ENCODE peak calls at places on chromosomes 12 and 14, in six cellular contexts. J is right lobe of liver, M is pancreas, C is suprapubic skin, G is GM12865, P is lower lobe of right lung. V is an unnamed sample.

GRCh38 chr12:103548622-103549601 is 38.2 kb upstream of the STAB2 start:
- DNase-seq in C (no peak), J (no peak), M (peak), P (no peak), G (peak), V (peak)

GRCh38 chr12:68899251-68899771 is 33.7 kb downstream of the CPM start:
- DNase-seq in M (peak), P (peak), J (peak), G (no peak), C (no peak), V (no peak)

GRCh38 chr12:45944771-45945170 is 45.6 kb downstream of the SCAF11 start:
- DNase-seq in M (no peak), G (no peak), J (no peak), P (no peak), C (no peak), V (no peak)

GRCh38 chr14:60174352-60175254 is 9.4 kb upstream of the DHRS7 start:
- DNase-seq in G (no peak), C (no peak), M (no peak), J (no peak), P (no peak), V (no peak)

GRCh38 chr12:1660304-1661187 is 30.3 kb upstream of the ADIPOR2 start:
- DNase-seq in C (no peak), J (peak), M (peak), G (peak), P (peak), V (no peak)

GRCh38 chr14:25394356-25394755 is 344.4 kb upstream of the STXBP6 start:
- DNase-seq in P (no peak), G (no peak), J (no peak), M (no peak), C (no peak), V (no peak)

GRCh38 chr12:109462868-109463692 is 14.0 kb downstream of the KCTD10 start:
- DNase-seq in J (no peak), G (no peak), M (peak), P (peak), C (peak), V (no peak)

GRCh38 chr12:26135010-26135420 is 10.2 kb upstream of the BHLHE41 start:
- DNase-seq in J (no peak), G (no peak), M (peak), C (no peak), P (peak), V (no peak)

GRCh38 chr14:104889374-104889755 is 24.3 kb downstream of the CEP170B start:
- DNase-seq in M (no peak), G (no peak), C (no peak), P (no peak), J (no peak), V (no peak)

GRCh38 chr12:95182868-95183415 is 34.3 kb downstream of the FGD6 start:
- DNase-seq in C (no peak), J (no peak), G (peak), P (no peak), M (no peak), V (no peak)

GRCh38 chr14:54025661-54026060 is 69.0 kb upstream of the BMP4 start:
- DNase-seq in M (no peak), P (no peak), C (no peak), J (no peak), G (peak), V (peak)

GRCh38 chr14:26370118-26370517 is 227.7 kb downstream of the NOVA1 start:
- DNase-seq in J (no peak), M (no peak), G (no peak), P (no peak), C (no peak), V (no peak)

GRCh38 chr12:46470975-46471374 is 98.4 kb upstream of the SLC38A2 start:
- DNase-seq in P (no peak), M (no peak), G (no peak), J (no peak), C (no peak), V (no peak)

GRCh38 chr12:123998960-123999359 is 25.9 kb downstream of the ZNF664 start:
- DNase-seq in J (no peak), M (no peak), P (no peak), G (no peak), C (no peak), V (no peak)

GRCh38 chr12:70854138-70854537 is 66.4 kb downstream of the PTPRR start:
- DNase-seq in P (no peak), C (no peak), J (no peak), G (no peak), M (no peak), V (no peak)

GRCh38 chr14:101196795-101197590 is 293.5 kb upstream of the RTL1 start:
- DNase-seq in M (peak), C (peak), P (peak), J (peak), G (no peak), V (no peak)

GRCh38 chr14:47843236-47843635 is 167.8 kb upstream of the MDGA2 start:
- DNase-seq in J (no peak), M (no peak), C (no peak), G (no peak), P (no peak), V (no peak)

GRCh38 chr12:24012528-24012927 is 63.1 kb upstream of the SOX5 start:
- DNase-seq in P (no peak), J (no peak), M (no peak), C (no peak), G (no peak), V (no peak)

GRCh38 chr14:93006484-93007128 is 83.7 kb downstream of the CHGA start:
- DNase-seq in P (no peak), M (no peak), C (no peak), G (peak), J (no peak), V (no peak)

GRCh38 chr12:46677749-46678148 is 148.0 kb downstream of the SLC38A4 start:
- DNase-seq in M (no peak), G (no peak), J (no peak), P (no peak), C (no peak), V (no peak)

GRCh38 chr14:80491131-80491530 is 279.8 kb upstream of the DIO2 start:
- DNase-seq in G (peak), J (no peak), C (no peak), P (no peak), M (no peak), V (no peak)

GRCh38 chr14:92103363-92103762 is 3.0 kb downstream of the ATXN3 start:
- DNase-seq in G (no peak), J (no peak), P (no peak), C (no peak), M (no peak), V (peak)

GRCh38 chr12:121628037-121628436 is 1.7 kb downstream of the ORAI1 start:
- DNase-seq in J (no peak), P (no peak), C (no peak), M (peak), G (peak), V (no peak)
- H3K4me3 ChIP-seq in J (peak), P (peak), C (peak), M (no peak), G (peak), V (peak)

GRCh38 chr12:2751686-2752085 is 43.1 kb upstream of the FKBP4 start:
- DNase-seq in P (no peak), G (no peak), J (no peak), C (no peak), M (no peak), V (no peak)

GRCh38 chr12:2754208-2754607 is 40.6 kb upstream of the FKBP4 start:
- DNase-seq in J (no peak), M (no peak), C (no peak), G (no peak), P (no peak), V (no peak)

GRCh38 chr12:2751230-2751629 is 43.5 kb upstream of the FKBP4 start:
- DNase-seq in C (no peak), M (no peak), G (no peak), J (no peak), P (no peak), V (no peak)

GRCh38 chr12:2753536-2753935 is 41.2 kb upstream of the FKBP4 start:
- DNase-seq in G (no peak), P (no peak), J (no peak), M (no peak), C (no peak), V (no peak)

GRCh38 chr12:2752676-2753371 is 41.9 kb upstream of the FKBP4 start:
- DNase-seq in J (peak), M (peak), G (peak), P (peak), C (no peak), V (peak)
- H3K4me3 ChIP-seq in J (no peak), M (no peak), G (no peak), P (no peak), C (no peak), V (no peak)

DNA sequence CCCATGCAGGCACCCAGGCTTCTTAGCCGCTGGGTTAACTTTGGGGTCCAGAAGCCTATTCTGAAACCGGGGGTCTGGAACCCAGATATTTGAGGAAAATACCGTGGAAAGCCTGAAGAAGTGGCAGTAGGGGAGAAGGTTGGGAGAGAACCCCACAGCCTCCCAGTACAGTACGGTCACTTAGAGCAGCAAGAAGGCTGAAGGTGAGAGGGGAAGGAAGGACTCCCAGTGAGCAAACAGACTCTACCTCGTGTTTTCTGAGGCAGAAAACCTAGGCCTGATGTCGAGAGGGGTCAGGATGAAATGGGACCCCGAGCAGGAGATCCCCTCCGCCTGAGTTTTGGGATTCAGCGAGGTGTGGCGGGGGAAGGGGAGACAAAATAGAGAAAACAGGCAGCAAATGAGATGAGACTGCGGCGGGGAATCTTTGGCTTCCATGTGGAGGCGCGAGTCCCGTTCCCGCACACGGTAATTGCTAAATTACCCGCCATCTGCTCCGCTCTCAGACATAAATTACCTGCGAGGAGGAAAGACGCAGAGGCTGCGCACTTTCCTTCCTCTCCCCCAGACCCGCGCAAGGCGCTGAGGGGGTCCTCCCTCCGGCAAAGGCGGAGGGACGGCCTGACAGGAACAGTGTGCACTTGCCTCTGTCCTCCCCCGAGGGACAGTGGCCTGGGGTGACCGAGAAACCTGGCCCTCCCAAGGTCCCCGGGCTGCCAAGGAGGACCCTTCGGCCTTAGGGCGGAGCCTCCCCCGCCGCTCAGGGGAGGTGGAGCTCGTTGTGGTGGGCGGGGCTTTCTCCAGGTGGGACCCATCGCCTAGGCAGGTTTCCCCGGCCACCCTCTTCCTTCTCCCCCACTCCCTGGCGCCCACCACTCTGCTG is 10.9 kb upstream of the CALCOCO1 start:
- DNase-seq in J (no peak), M (no peak), C (no peak), G (no peak), P (no peak), V (peak)
- H3K4me3 ChIP-seq in J (no peak), M (no peak), C (peak), G (no peak), P (peak), V (no peak)

GRCh38 chr14:28612414-28612813 is 154.2 kb upstream of the FOXG1 start:
- DNase-seq in J (no peak), P (no peak), M (no peak), C (no peak), G (no peak), V (no peak)
- H3K4me3 ChIP-seq in J (no peak), P (no peak), M (no peak), C (no peak), G (no peak), V (no peak)

GRCh38 chr12:14393736-14394135 is 28.3 kb downstream of the ATF7IP start:
- DNase-seq in C (no peak), M (no peak), P (no peak), J (no peak), G (no peak), V (no peak)

GRCh38 chr12:14394317-14395058 is 29.0 kb downstream of the ATF7IP start:
- DNase-seq in M (peak), C (no peak), G (peak), J (no peak), P (no peak), V (peak)

GRCh38 chr12:14390449-14390848 is 25.0 kb downstream of the ATF7IP start:
- DNase-seq in P (no peak), M (no peak), J (no peak), C (no peak), G (no peak), V (no peak)

GRCh38 chr12:14387472-14387871 is 22.0 kb downstream of the ATF7IP start:
- DNase-seq in P (no peak), G (no peak), M (no peak), C (no peak), J (no peak), V (no peak)

DNA sequence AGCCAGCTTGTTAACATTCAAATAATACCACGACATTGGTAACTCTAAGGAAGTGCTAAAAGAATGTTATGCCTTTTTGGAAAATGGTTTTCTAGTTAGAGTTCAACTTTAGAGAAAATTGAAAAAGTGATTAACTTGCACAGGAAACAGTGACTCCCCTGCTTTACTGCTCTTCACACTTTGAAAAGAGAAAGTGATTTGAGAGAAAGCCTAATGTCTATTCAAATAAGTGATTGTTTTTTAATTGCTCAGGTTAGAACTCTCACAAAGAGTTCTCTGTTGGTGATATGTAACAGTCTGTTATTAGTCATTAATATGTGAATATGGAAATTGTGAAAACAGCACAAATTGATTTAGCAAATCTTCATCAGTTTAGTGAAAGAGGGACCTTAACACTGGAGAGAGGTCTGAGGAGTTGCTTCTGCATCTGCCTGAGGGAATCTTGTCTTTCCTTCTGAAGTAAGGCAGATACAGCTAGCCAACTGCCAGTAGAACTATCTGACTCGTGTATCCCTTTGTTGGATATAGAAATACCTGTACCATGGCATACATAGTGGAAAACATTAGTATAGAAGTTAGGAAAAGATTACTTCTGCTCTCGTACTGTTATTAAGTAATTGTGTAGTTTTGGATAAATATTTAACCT is 25.5 kb downstream of the ATF7IP start:
- DNase-seq in M (no peak), P (no peak), G (no peak), C (no peak), J (no peak), V (no peak)
- H3K4me3 ChIP-seq in M (no peak), P (no peak), G (no peak), C (no peak), J (no peak), V (no peak)

GRCh38 chr14:71704210-71704609 is 228.0 kb upstream of the RGS6 start:
- DNase-seq in P (no peak), G (no peak), C (no peak), M (no peak), J (no peak), V (no peak)
- H3K4me3 ChIP-seq in P (no peak), G (no peak), C (no peak), M (no peak), J (no peak), V (no peak)

DNA sequence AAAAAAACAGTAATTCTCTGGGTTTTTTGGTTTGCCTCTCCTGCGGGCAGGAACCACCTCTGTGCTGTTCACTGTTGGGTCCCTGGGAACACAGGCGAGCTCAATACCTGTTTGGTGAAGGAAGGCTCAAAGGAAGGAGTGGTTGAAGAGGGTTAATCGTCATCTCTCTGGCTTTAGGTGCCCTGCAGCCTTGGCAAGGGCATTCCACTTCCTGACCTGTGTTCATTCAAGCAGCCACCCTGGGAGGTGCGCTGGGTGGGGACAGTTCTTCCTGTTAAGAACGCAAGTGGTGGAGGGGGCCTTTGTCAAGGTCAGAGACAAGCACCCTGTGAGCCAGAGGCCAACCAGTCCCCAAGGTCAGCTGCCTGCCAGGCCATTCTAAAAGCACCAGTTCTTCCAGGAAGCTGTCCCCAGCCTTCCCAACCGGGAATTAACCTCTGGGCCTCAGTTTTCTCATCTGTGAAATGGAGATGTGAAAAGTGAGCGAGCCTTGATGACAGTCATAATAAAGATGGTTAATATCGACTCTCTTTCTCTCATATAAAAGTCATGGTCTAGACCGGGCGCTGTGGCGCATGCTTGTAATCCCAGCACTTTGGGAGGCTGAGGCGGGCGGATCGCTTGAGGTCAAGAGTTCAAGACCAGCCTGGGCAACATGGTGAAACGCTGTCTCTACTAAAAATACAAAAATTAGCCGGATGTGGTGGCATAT is 6.3 kb downstream of the RHOF start:
- DNase-seq in P (no peak), M (peak), G (peak), J (no peak), C (no peak), V (no peak)
- H3K4me3 ChIP-seq in P (no peak), M (no peak), G (no peak), J (no peak), C (no peak), V (no peak)

DNA sequence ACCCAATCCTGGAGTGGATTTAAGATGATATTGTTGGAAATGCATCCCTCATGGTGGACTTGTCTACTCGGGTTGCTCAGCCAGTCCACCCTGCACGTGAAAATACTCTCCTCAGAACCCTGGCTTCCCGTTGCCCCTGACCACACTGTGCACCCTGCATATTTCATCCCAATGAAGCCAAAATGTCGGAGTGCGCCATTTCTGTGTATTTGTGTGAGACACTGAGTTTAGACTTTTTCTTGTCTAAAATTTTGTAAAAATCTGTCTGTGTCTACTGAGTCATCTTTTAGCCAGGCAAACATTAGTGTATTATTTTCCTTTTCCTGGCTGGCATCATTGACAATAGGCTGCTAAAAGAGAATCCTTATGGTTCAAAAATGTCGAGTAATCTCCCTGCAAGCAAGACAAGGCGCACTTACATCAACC is 485 bp upstream of the PNMA1 start:
- DNase-seq in G (no peak), M (no peak), C (no peak), P (no peak), J (no peak), V (no peak)
- H3K4me3 ChIP-seq in G (peak), M (peak), C (peak), P (peak), J (peak), V (peak)

GRCh38 chr12:58372298-58372697 is 430.9 kb downstream of the ATP23 start:
- DNase-seq in G (peak), J (no peak), M (no peak), P (no peak), C (no peak), V (no peak)
- H3K4me3 ChIP-seq in G (peak), J (no peak), M (no peak), P (no peak), C (no peak), V (no peak)

GRCh38 chr14:36167431-36167830 is 9.1 kb downstream of the PTCSC3 start:
- DNase-seq in P (no peak), G (no peak), M (no peak), C (no peak), J (no peak), V (peak)
- H3K4me3 ChIP-seq in P (no peak), G (no peak), M (no peak), C (no peak), J (no peak), V (no peak)